ENCODE peak calls at places on chromosomes 5 and 9, in five cellular contexts. K, F, X, M and I are unnamed samples.
A peak's percentile ranks its signal among the peaks of the same experiment; 100 is the strongest.

GRCh38 chr5:141560141-141560540 is 58.7 kb downstream of the DIAPH1 start:
- DNase-seq in K (peak; percentile 60), M (peak; percentile 38), X (no peak), F (peak; percentile 31), I (peak; percentile 22)

GRCh38 chr5:62649476-62650113 is 71.0 kb downstream of the LRRC70 start:
- DNase-seq in X (no peak), F (no peak), K (no peak), M (no peak), I (no peak)

GRCh38 chr9:133700861-133701320 is 37.3 kb downstream of the SARDH start:
- DNase-seq in F (no peak), M (no peak), K (no peak), X (no peak), I (no peak)

GRCh38 chr9:107491081-107492053 is 1.8 kb upstream of the KLF4 start:
- DNase-seq in F (peak; percentile 23), X (no peak), K (peak; percentile 12), M (peak; percentile 53), I (no peak)

GRCh38 chr9:36457836-36458429 is 57.9 kb upstream of the RNF38 start:
- DNase-seq in X (no peak), F (no peak), K (no peak), M (no peak), I (no peak)

GRCh38 chr9:124675261-124676158 is 95.6 kb downstream of the NR6A1 start:
- DNase-seq in M (no peak), F (no peak), X (no peak), K (no peak), I (no peak)

GRCh38 chr5:33370135-33370472 is 70.7 kb upstream of the TARS1 start:
- DNase-seq in M (no peak), X (no peak), F (no peak), K (peak; percentile 98), I (no peak)

GRCh38 chr5:112653638-112654037 is 84.0 kb upstream of the APC start:
- DNase-seq in F (no peak), M (no peak), X (no peak), K (no peak), I (no peak)

GRCh38 chr5:151587796-151588606 is 3.1 kb downstream of the FAT2 start:
- DNase-seq in X (no peak), M (no peak), F (no peak), K (no peak), I (no peak)

GRCh38 chr5:81151546-81151945 is 81.6 kb upstream of the CKMT2 start:
- DNase-seq in K (peak; percentile 76), M (no peak), F (no peak), X (no peak), I (no peak)

GRCh38 chr5:113345261-113345940 is 89.4 kb downstream of the TSSK1B start:
- DNase-seq in K (peak; percentile 78), M (no peak), X (no peak), F (no peak), I (no peak)

GRCh38 chr5:39284552-39284951 is 65.2 kb upstream of the FYB1 start:
- DNase-seq in F (no peak), M (no peak), K (no peak), X (no peak), I (no peak)

GRCh38 chr9:101119206-101119819 is 90.8 kb downstream of the PLPPR1 start:
- DNase-seq in M (peak; percentile 83), X (peak; percentile 59), K (peak; percentile 3), F (peak; percentile 73), I (peak; percentile 73)

GRCh38 chr5:88438006-88438405 is 169.4 kb upstream of the TMEM161B start:
- DNase-seq in M (no peak), F (no peak), K (peak; percentile 54), X (no peak), I (no peak)

GRCh38 chr9:81517954-81518353 is 171.4 kb downstream of the TLE1 start:
- DNase-seq in X (no peak), F (no peak), K (no peak), M (no peak), I (no peak)

GRCh38 chr5:171309526-171310333 is 682 bp downstream of the TLX3 start:
- DNase-seq in X (no peak), F (no peak), K (no peak), M (no peak), I (peak; percentile 35)

DNA sequence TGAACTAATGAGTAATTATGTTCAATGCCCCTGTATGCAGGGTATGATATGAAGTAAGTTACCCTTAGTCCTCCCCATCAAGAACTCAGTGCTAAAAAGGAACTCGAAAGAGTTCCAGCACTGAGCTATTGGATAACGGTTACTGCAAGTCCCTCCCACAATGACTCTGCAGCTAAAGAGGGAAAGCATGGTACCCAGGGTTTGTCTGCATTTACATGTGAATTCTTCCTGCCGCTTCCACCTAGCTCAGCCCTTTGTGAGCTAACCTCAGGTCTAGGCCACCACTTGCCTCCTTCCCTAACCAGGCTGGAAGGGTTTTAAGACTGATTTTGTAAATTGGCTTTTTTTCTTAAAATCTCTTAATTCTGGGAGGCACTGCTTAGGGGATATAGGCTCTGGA is 376.8 kb downstream of the EBF1 start:
- DNase-seq in M (peak; percentile 76), F (no peak), K (no peak), X (peak; percentile 66), I (no peak)
- H3K36me3 ChIP-seq in M (no peaks in the 10 kb centered on the region), F (no peaks in the 10 kb centered on the region), K (no peaks in the 10 kb centered on the region), X (no peaks in the 10 kb centered on the region), I (no peaks in the 10 kb centered on the region)

DNA sequence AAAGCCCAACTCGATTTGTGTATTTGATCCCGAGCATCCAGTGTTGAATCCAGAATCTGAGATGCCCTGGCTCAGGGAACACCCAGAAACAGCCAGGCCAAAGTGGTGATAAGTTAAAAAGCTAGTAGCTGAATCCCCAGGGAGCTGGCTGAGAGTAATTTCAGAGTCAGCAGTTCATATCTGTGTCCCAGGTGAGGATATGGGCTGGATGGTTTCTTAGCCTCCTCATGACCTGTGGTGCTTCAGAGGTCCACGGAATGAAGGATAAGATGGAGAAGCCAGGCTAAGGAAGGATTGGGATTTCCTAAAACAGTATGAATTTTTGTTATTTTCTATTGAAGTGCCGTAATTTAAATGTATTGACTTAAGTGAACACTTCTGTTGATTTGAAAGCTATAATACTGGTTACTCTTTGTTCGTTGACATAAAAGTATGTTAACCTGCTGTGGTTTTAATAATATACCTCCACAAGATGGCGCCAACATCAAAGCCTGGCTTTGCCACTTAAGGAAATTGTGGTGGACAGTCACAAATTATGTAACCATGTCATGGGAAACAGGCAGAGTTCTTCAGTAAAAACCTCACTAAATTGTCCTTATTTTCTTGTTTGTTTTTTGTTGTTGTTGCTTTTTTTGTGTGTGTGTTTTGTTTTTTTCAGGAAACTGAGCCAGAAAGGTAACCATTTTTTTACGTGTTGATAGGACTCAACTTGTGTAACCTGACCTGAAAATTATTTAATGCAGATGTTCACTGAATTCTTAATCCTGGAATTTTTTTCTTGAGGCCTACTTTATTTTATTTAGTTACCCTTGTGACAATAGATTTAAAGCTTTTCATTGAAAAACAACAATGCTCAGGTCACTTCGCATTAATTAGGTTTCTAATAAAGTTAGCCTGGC is 11.4 kb downstream of the MTAP start:
- DNase-seq in F (peak; percentile 67), K (peak; percentile 78), X (peak; percentile 38), M (peak; percentile 80), I (peak; percentile 74)
- H3K36me3 ChIP-seq in F (peaks cover 9% of the 10 kb centered on the region), K (peaks cover 14% of the 10 kb centered on the region), X (peaks cover 87% of the 10 kb centered on the region), M (peaks cover 44% of the 10 kb centered on the region), I (peaks cover 55% of the 10 kb centered on the region)

GRCh38 chr9:95017661-95018060 is 291.2 kb downstream of the AOPEP start:
- DNase-seq in M (no peak), F (no peak), X (no peak), K (no peak), I (no peak)
- H3K36me3 ChIP-seq in M (peaks cover 3% of the 10 kb centered on the region), F (peaks cover 8% of the 10 kb centered on the region), X (peaks cover 41% of the 10 kb centered on the region), K (peaks cover 3% of the 10 kb centered on the region), I (peaks cover 17% of the 10 kb centered on the region)

DNA sequence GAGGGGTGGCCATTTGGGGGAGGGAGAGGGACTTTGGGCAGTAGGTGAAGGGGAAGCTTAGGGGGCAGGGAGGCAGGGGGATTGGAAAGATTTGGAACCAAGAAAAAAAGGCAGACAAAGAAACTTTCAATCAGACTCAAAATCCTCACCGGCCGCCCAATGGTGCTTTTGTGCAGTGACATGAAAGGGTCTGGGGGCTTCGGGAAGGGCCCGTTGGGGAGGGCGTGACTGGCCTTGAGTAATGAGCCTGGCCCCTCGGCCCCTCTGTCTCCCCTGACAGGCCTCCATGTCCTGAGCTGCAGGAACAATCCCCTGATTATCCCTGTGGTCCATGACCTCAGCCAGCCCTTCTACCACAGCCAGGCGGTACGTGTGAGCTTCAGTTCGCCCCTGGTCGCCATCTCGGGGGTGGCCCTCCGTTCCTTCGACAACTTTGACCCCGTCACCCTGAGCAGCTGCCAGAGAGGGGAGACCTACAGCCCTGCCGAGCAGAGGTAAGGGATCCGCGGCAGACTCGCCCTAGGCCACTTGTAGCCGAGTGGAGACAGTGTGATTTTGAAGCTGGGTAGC is 181.1 kb downstream of the PAPPA start:
- DNase-seq in X (no peak), K (no peak), M (no peak), F (no peak), I (no peak)
- H3K36me3 ChIP-seq in X (peaks cover 37% of the 10 kb centered on the region), K (peaks cover 3% of the 10 kb centered on the region), M (no peaks in the 10 kb centered on the region), F (no peaks in the 10 kb centered on the region), I (no peaks in the 10 kb centered on the region)